ENCODE peak calls at places on chromosome 9, in six cellular contexts. D is uterus, B is coronary artery, G is AG04449, Y is astrocyte, I is NB4. P is an unnamed sample.

GRCh38 chr9:34559616-34560546 is 29.6 kb downstream of the CNTFR start:
- DNase-seq in D (no peak), B (no peak), G (no peak), Y (peak), I (peak), P (no peak)

GRCh38 chr9:128081052-128081451 is 13.0 kb downstream of the SLC25A25 start:
- DNase-seq in D (peak), B (no peak), G (peak), Y (peak), I (no peak), P (no peak)

GRCh38 chr9:3809724-3810123 is 283.9 kb upstream of the RFX3 start:
- DNase-seq in D (no peak), B (no peak), G (no peak), Y (no peak), I (peak), P (no peak)

GRCh38 chr9:3385871-3386270 is 139.9 kb downstream of the RFX3 start:
- DNase-seq in D (no peak), B (no peak), G (no peak), Y (no peak), I (no peak), P (peak)

GRCh38 chr9:114167591-114168091 is 12.3 kb downstream of the COL27A1 start:
- DNase-seq in D (no peak), B (no peak), G (no peak), Y (no peak), I (no peak), P (no peak)

GRCh38 chr9:134922066-134922931 is 4.6 kb upstream of the FCN1 start:
- DNase-seq in D (no peak), B (peak), G (no peak), Y (no peak), I (peak), P (no peak)

GRCh38 chr9:8600914-8601680 is 801.5 kb upstream of the DMAC1 start:
- DNase-seq in D (no peak), B (no peak), G (no peak), Y (no peak), I (no peak), P (no peak)

GRCh38 chr9:26535146-26535545 is 357.5 kb downstream of the CAAP1 start:
- DNase-seq in D (no peak), B (no peak), G (no peak), Y (no peak), I (no peak), P (no peak)

GRCh38 chr9:113602126-113603119 is 138.9 kb downstream of the RGS3 start:
- DNase-seq in D (peak), B (peak), G (no peak), Y (peak), I (peak), P (peak)

GRCh38 chr9:110123364-110124095 is 84.4 kb downstream of the C9orf152 start:
- DNase-seq in D (no peak), B (peak), G (peak), Y (peak), I (no peak), P (no peak)

GRCh38 chr9:135764731-135765130 is 62.7 kb downstream of the KCNT1 start:
- DNase-seq in D (no peak), B (no peak), G (no peak), Y (no peak), I (no peak), P (no peak)

GRCh38 chr9:129236441-129237145 is 58.5 kb upstream of the IER5L start:
- DNase-seq in D (no peak), B (no peak), G (no peak), Y (no peak), I (peak), P (no peak)

GRCh38 chr9:18891946-18892670 is 140.9 kb downstream of the SAXO1 start:
- DNase-seq in D (no peak), B (no peak), G (no peak), Y (no peak), I (no peak), P (no peak)

GRCh38 chr9:5893591-5894236 is 3.0 kb downstream of the MLANA start:
- DNase-seq in D (no peak), B (no peak), G (no peak), Y (no peak), I (no peak), P (no peak)

GRCh38 chr9:88736136-88736637 is 201.2 kb downstream of the NXNL2 start:
- DNase-seq in D (no peak), B (no peak), G (no peak), Y (no peak), I (no peak), P (no peak)

GRCh38 chr9:81529556-81530193 is 159.7 kb downstream of the TLE1 start:
- DNase-seq in D (no peak), B (no peak), G (no peak), Y (peak), I (no peak), P (no peak)

GRCh38 chr9:87519415-87519989 is 21.8 kb downstream of the DAPK1 start:
- DNase-seq in D (no peak), B (no peak), G (no peak), Y (no peak), I (no peak), P (no peak)

GRCh38 chr9:20048437-20048836 is 259.6 kb upstream of the SLC24A2 start:
- DNase-seq in D (no peak), B (no peak), G (no peak), Y (no peak), I (no peak), P (no peak)

GRCh38 chr9:22124263-22125011 is 115.3 kb upstream of the CDKN2B start:
- DNase-seq in D (no peak), B (no peak), G (no peak), Y (peak), I (no peak), P (no peak)

GRCh38 chr9:134699343-134699740 is 57.7 kb downstream of the COL5A1 start:
- DNase-seq in D (no peak), B (no peak), G (no peak), Y (no peak), I (no peak), P (no peak)

GRCh38 chr9:126988857-126989256 is 74.3 kb downstream of the RALGPS1 start:
- DNase-seq in D (no peak), B (no peak), G (no peak), Y (no peak), I (no peak), P (no peak)

GRCh38 chr9:122444366-122444765 is 33.4 kb downstream of the OR1J1 start:
- DNase-seq in D (no peak), B (no peak), G (no peak), Y (peak), I (no peak), P (no peak)

GRCh38 chr9:124551472-124552339 is 44.5 kb upstream of the NR5A1 start:
- DNase-seq in D (no peak), B (no peak), G (no peak), Y (peak), I (peak), P (peak)

GRCh38 chr9:126668058-126668457 is 54.3 kb downstream of the LMX1B start:
- DNase-seq in D (no peak), B (no peak), G (no peak), Y (no peak), I (no peak), P (no peak)

GRCh38 chr9:14205463-14205862 is 108.5 kb downstream of the NFIB start:
- DNase-seq in D (no peak), B (no peak), G (peak), Y (peak), I (no peak), P (no peak)

GRCh38 chr9:86413966-86414880 is 60.0 kb upstream of the TUT7 start:
- DNase-seq in D (no peak), B (no peak), G (no peak), Y (peak), I (peak), P (peak)

DNA sequence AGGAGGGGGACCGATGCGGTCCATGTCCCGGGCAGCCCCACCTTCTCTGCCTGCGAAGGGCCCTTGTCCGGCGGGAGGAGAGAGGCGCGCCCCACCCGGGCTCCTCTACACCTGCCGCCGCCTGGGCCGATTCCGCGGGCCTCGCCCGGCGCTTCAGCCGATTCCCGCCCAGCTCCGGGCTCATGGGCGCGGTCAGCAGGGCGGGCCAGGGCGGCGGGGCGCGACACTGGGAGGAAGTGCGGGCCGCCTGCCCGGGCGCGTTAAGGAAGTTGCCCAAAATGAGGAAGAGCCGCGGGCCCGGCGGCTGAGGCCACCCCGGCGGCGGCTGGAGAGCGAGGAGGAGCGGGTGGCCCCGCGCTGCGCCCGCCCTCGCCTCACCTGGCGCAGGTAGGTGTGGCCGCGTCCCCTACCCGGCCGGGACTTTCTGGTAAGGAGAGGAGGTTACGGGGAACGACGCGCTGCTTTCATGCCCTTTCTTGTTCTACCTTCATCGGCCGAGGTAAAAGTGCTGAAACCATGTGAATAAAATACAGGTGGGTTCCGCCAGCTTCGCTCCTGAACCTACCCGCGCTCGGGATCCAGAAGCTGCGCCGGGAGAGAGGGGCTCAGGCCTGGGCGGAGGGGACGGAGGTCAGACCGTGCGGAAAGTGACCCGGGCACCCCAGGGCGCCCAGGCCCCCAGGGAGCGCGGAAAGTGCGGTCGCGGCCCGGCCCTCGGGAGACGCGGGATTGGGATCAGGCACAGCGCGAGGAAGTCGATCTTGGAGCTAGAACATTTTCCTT is at the start of gene SYK:
- DNase-seq in D (no peak), B (no peak), G (no peak), Y (no peak), I (peak), P (peak)
- TF ChIP-seq CTCF in D (no peak), B (no peak), G (no peak), Y (no peak), I (no peak), P (no peak)

GRCh38 chr9:99189186-99189585 is 32.6 kb downstream of the ALG2 start:
- DNase-seq in D (no peak), B (no peak), G (no peak), Y (no peak), I (no peak), P (no peak)

GRCh38 chr9:99193466-99193821 is 28.3 kb downstream of the ALG2 start:
- DNase-seq in D (no peak), B (no peak), G (no peak), Y (no peak), I (no peak), P (no peak)

GRCh38 chr9:99189887-99190596 is 31.7 kb downstream of the ALG2 start:
- DNase-seq in D (no peak), B (no peak), G (no peak), Y (no peak), I (no peak), P (no peak)

GRCh38 chr9:99190597-99191283 is 31.0 kb downstream of the ALG2 start:
- DNase-seq in D (no peak), B (no peak), G (no peak), Y (no peak), I (no peak), P (no peak)

DNA sequence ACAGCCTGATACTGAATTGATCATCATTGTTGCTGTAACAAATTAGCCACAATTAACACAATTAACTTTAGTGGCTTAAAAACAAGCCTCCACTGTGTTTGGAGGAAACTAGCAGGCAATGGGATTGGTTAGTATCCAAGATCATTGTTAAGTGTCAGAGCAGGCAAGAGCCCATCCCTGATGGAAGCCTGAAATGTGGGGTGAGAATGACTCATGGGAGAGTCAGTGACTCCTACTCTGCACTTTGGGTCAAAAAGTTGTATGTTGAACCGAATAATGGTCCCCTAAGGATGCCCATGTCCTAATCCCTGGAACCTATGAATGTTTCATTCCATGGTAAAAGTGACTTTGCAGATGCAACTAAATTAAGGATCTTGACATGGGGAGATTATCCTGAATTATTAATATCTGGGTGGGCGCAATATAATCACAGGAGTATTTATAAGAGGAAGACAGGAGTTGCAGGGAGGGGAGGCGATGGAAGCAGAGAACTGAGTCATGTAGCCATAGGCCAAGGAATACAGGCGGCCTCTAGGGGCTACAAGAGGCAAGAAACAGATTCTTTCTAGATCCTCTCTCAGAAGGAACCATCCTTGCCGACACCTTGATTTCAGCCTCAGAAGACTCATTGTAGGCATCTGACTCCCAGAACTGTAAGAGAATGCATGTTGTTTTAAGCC is 28.8 kb downstream of the ALG2 start:
- DNase-seq in D (no peak), B (no peak), G (no peak), Y (no peak), I (peak), P (no peak)
- TF ChIP-seq CTCF in D (no peak), B (no peak), G (peak), Y (no peak), I (peak), P (no peak)

DNA sequence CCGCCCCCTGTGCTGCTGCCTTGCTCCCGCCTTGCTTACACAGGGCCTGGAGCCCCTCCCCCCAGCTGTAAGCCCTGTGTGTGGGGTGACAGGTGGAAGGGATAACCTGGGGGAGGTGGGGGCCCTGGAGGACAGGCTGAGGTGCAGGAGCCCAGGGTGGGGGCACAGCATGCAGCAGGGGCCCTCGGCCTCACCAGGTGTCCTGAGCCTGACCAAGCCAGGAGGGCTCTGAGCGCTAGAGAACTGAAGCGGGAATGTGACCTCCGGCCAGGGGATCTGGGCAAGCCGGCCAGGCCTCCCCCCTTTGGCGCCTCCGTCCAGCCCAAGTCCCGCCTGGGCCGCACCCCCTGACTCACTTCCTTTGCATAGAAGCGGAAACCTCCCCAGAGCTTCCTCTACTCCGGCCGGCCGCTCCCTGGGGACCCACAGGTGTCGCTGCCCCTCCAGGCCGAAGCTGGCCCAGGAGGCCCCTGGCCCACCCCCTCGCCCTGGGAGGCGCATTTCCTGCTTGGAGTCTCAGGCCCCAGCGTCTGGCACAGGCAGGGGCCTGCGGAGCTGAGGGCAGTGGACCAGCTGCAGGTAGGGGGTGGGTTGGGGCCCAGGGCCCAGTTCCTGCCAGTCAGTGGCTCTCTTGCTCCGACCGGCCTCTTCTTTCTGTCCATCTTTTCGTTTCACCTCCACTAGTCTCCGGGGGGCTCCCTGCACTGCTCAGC is at the start of gene TOR4A:
- DNase-seq in D (peak), B (peak), G (peak), Y (peak), I (peak), P (peak)
- TF ChIP-seq CTCF in D (no peak), B (no peak), G (no peak), Y (no peak), I (no peak), P (peak)

DNA sequence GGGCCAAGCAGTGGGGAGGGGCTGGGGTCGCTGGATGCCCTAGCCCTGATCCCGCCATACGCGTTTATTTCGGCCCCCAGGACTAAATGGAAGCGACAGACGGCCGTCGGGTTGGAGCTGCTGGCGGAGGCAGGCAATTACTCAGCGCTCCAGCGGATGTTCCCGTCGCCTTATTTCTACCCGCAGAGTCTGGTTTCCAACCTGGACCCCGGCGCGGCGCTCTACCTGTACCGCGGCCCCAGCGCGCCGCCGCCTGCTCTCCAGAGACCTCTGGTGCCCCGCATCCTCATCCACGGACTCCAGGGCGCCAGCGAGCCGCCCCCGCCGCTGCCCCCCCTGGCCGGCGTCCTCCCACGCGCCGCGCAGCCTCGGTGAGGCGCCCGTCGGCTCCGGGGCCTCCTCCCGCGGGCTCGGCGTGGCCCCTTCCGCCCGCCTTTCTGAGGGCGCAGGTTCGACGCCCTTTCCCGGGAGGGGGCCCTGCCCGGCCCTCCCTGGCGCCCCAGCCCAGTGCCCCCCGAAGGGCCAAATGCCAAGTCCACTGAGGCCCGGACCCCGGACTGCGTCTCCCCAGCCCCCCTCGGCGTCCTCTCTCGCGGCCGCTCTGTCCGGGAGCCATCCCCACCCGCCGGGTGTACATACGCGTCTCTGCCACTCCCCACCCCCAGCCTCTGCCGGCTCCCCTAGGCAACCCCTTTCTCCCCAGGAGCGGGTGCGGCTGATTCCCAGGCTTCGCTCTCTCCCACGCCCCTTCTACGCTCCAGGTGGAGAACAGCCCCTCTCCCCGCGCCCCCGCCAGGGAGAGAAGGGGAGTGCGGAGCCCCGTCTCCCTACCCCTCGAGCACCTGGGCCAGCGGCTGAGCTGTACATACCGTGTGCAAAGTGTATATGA is 7.0 kb downstream of the BARHL1 start:
- DNase-seq in D (no peak), B (no peak), G (no peak), Y (no peak), I (no peak), P (no peak)
- TF ChIP-seq CTCF in D (no peak), B (no peak), G (no peak), Y (no peak), I (no peak), P (no peak)

GRCh38 chr9:74771262-74771585 is 116.5 kb downstream of the TRPM6 start:
- DNase-seq in D (no peak), B (no peak), G (no peak), Y (no peak), I (no peak), P (no peak)
- TF ChIP-seq CTCF in D (no peak), B (no peak), G (no peak), Y (no peak), I (no peak), P (no peak)

DNA sequence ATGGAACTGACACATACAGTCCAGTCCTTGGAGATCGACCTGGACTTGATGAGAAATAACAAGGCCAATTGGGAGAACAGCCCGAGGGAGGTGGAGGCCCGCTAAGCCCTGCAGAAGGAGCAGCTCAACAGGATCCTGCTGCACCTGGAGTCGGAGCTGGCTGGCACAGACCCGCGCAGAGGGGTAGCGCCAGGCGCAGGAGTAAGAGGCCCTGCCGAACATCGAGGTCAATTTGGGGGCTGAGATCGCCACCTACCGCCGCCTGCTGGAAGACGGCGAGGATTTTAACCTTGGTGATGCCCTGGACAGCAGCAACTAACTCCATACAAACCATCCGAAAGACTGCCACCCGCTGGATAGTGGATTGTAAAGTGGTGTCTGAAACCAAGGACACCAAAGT is 1610.1 kb upstream of the ACO1 start:
- DNase-seq in D (no peak), B (no peak), G (no peak), Y (no peak), I (peak), P (no peak)
- TF ChIP-seq CTCF in D (no peak), B (no peak), G (no peak), Y (no peak), I (peak), P (no peak)

GRCh38 chr9:93827545-93828330 is 127.4 kb downstream of the BARX1 start:
- DNase-seq in D (no peak), B (peak), G (no peak), Y (peak), I (peak), P (peak)

GRCh38 chr9:93826905-93827544 is 128.1 kb downstream of the BARX1 start:
- DNase-seq in D (no peak), B (peak), G (no peak), Y (no peak), I (no peak), P (no peak)

GRCh38 chr9:93825348-93826115 is 129.6 kb downstream of the BARX1 start:
- DNase-seq in D (no peak), B (no peak), G (no peak), Y (no peak), I (no peak), P (peak)

GRCh38 chr9:93824386-93825294 is 130.5 kb downstream of the BARX1 start:
- DNase-seq in D (no peak), B (no peak), G (no peak), Y (no peak), I (no peak), P (peak)

GRCh38 chr9:93826209-93826608 is 128.9 kb downstream of the BARX1 start:
- DNase-seq in D (no peak), B (no peak), G (no peak), Y (no peak), I (no peak), P (peak)
- TF ChIP-seq CTCF in D (no peak), B (no peak), G (no peak), Y (no peak), I (no peak), P (no peak)